ENCODE peak calls at places on chromosome 20, in four cellular contexts. G is GM23248, N is cardiac muscle cell, P is PC-9. H is an unnamed sample. For H3K4me1, the result is how much of the 10 kb centered on the place peaks cover.

GRCh38 chr20:46808565-46808964 is 86.1 kb upstream of the EYA2 start:
- DNase-seq in N (no peak), G (no peak), P (no peak), H (no peak)

GRCh38 chr20:53330744-53331143 is 262.9 kb downstream of the ZNF217 start:
- DNase-seq in G (peak), P (no peak), N (peak), H (no peak)

GRCh38 chr20:496126-496696 is 33.9 kb upstream of the TBC1D20 start:
- DNase-seq in G (peak), P (no peak), N (peak), H (no peak)

GRCh38 chr20:36371391-36371790 is 65.3 kb downstream of the DLGAP4 start:
- DNase-seq in N (no peak), G (no peak), P (no peak), H (no peak)

GRCh38 chr20:19249515-19249914 is 37.1 kb downstream of the SLC24A3 start:
- DNase-seq in G (peak), P (no peak), N (peak), H (no peak)

GRCh38 chr20:1537731-1538058 is 19.8 kb downstream of the SIRPD start:
- DNase-seq in P (no peak), N (no peak), G (no peak), H (no peak)

GRCh38 chr20:16362642-16363041 is 210.6 kb downstream of the KIF16B start:
- DNase-seq in G (no peak), N (no peak), P (no peak), H (no peak)

GRCh38 chr20:41006126-41006935 is 22.3 kb upstream of the TOP1 start:
- DNase-seq in G (no peak), P (no peak), N (no peak), H (no peak)

GRCh38 chr20:54078296-54078695 is 7.9 kb upstream of the BCAS1 start:
- DNase-seq in P (no peak), G (no peak), N (no peak), H (no peak)

GRCh38 chr20:2693286-2693995 is 861 bp downstream of the EBF4 start:
- DNase-seq in N (peak), G (peak), P (no peak), H (peak)

GRCh38 chr20:36542019-36542488 is 735 bp downstream of the MYL9 start:
- DNase-seq in P (peak), G (peak), N (peak), H (peak)

GRCh38 chr20:41483553-41483930 is 116.9 kb upstream of the EMILIN3 start:
- DNase-seq in P (no peak), N (no peak), G (peak), H (no peak)

GRCh38 chr20:40333591-40333990 is 355.4 kb downstream of the MAFB start:
- DNase-seq in G (no peak), N (no peak), P (no peak), H (no peak)

GRCh38 chr20:11232249-11232648 is 558.5 kb upstream of the JAG1 start:
- DNase-seq in N (no peak), P (no peak), G (no peak), H (no peak)

GRCh38 chr20:17809714-17810631 is 110.2 kb downstream of the BANF2 start:
- DNase-seq in P (peak), N (no peak), G (no peak), H (no peak)

GRCh38 chr20:6575912-6576391 is 191.5 kb upstream of the BMP2 start:
- DNase-seq in G (no peak), N (peak), P (no peak), H (no peak)

GRCh38 chr20:6580486-6580885 is 187.0 kb upstream of the BMP2 start:
- DNase-seq in P (no peak), G (no peak), N (no peak), H (no peak)

GRCh38 chr20:6579824-6580223 is 187.7 kb upstream of the BMP2 start:
- DNase-seq in P (no peak), G (no peak), N (peak), H (no peak)

GRCh38 chr20:6579417-6579816 is 188.1 kb upstream of the BMP2 start:
- DNase-seq in N (peak), P (no peak), G (peak), H (no peak)

DNA sequence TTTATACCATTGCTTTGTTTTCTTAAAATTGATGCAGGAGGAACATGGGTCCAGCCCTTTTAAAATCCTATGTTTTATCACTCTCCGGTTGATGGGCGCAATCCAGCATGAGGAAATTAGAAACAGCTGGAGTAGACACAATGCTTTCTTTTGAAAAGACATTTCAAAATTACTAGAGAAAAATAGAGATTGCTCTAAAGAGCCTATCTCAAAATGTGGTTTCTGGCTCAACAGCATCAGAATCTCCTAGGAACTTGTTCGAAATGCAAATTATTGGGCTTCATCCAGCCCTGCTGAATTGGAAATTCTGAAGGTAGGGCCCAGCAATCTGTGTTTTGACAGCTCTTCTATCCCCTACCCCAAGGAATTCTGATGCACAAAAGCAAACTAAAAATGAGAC is 190.8 kb upstream of the BMP2 start:
- DNase-seq in N (peak), G (peak), P (no peak), H (no peak)
- H3K27ac ChIP-seq in N (peak), G (no peak), P (no peak), H (no peak)

GRCh38 chr20:44651507-44652373 is at the start of gene ADA:
- DNase-seq in P (peak), G (peak), N (peak), H (peak)
- H3K4me1 ChIP-seq in P (under half), G (under half), N (under half), H (under half)

DNA sequence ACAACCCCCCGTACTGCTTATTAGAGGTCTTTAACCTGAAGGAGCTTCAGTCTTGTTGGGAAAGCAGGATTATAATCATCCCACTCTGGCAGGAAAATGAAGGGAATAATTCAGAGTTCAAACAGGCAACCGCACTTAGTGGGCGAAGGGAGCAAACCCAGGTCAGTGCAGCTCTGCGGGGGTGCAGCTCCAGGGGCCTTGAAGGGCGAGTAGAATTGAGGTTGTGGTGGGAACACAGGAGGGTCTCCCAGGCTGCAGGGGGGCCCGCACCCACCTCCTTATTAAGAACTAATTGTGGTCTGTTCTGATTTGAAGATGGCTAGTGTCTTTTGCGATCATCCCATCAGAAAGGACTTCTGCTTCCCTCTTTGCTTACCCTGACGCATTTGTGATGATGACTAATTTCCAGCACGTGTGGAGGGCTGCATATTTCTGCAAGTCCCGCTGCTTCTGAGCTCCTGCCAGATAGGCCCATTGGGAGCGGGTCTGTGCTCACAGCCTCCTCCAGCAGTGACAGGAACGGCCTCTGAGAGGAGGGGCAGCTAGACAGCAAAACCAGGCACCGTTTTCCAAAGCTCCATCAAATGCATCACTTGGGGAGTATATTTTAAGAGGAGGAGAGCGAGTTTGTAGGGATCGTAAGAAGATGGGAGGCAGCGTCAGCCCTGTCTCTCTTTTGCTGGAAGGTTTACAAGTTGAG is 268.9 kb downstream of the CDH4 start:
- DNase-seq in P (no peak), G (peak), N (peak), H (no peak)
- H3K4me3 ChIP-seq in P (no peak), G (no peak), N (no peak), H (no peak)

GRCh38 chr20:33828912-33829560 is 17.9 kb downstream of the CHMP4B start:
- DNase-seq in G (no peak), N (no peak), P (no peak), H (no peak)
- H3K27ac ChIP-seq in G (no peak), N (peak), P (peak), H (peak)

GRCh38 chr20:43721097-43721428 is 5.7 kb downstream of the GTSF1L start:
- DNase-seq in N (no peak), P (no peak), G (no peak), H (no peak)
- H3K4me1 ChIP-seq in N (under half), P (under half), G (under half), H (under half)

DNA sequence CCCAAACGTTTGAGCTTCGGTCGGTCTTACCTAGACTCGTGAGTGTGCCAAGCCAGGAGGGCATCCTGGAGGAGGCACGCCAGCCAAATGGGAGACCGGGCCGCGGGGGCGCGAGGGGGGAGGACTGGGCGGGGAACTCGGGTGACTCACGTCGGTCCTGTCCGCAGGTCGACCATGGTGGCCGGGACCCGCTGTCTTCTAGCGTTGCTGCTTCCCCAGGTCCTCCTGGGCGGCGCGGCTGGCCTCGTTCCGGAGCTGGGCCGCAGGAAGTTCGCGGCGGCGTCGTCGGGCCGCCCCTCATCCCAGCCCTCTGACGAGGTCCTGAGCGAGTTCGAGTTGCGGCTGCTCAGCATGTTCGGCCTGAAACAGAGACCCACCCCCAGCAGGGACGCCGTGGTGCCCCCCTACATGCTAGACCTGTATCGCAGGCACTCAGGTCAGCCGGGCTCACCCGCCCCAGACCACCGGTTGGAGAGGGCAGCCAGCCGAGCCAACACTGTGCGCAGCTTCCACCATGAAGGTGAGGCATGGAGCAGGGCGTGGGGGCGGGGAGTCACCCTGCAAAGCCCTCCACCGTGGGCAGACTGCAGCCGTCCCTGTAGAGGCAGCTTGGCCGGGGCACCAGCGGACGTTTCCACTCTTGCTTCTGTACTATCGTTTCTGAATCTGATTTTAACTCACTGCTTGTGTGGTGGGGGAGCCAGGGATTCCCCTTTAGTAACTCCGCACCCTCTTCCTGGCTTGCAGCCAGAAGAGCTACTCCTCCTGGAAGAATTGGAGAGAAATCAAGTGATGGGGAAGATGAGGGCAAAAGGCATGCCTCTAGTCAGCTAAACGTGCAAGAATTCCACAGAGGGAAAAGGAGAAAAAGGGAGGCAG is 2.7 kb downstream of the BMP2 start:
- DNase-seq in P (no peak), G (peak), N (peak), H (no peak)
- H3K4me3 ChIP-seq in P (no peak), G (peak), N (peak), H (no peak)

GRCh38 chr20:50282592-50283241 is 92.1 kb downstream of the CEBPB start:
- DNase-seq in G (no peak), N (no peak), P (no peak), H (no peak)
- H3K27ac ChIP-seq in G (no peak), N (no peak), P (no peak), H (no peak)

DNA sequence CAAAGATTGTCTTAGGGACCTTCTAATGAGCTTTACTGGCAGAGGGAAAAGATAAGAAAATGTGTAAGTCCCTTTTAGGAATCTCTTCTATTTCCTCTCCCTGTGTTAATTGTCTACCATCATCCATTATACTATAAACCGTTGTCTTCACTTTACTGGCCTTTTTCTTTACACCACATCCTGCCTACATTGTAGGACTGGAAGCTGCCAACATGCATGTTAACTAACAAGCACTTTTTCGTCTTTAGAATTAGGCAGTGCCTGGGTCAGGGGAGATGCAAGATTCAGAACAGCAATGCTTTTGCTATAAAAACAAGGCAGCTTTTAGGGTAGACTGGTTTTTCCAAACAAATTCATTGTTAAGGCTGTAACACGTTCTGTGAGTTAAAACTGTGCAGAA is 11.0 kb upstream of the PKIG start:
- DNase-seq in G (no peak), N (no peak), P (no peak), H (no peak)
- H3K4me1 ChIP-seq in G (under half), N (under half), P (under half), H (under half)

GRCh38 chr20:35111141-35111888 is 18.7 kb upstream of the TRPC4AP start:
- DNase-seq in P (no peak), N (peak), G (peak), H (no peak)
- H3K4me3 ChIP-seq in P (no peak), N (no peak), G (no peak), H (no peak)